ENCODE peak calls at places on chromosomes 1 and 21, in nine cellular contexts. One of them, this sample, is unnamed.

GRCh38 chr1:37393585-37394120 is 80.7 kb upstream of the ZC3H12A start:
- DNase-seq in psoas muscle: no peak
- DNase-seq in GM06990: no peak
- DNase-seq in type B pancreatic cell: no peak
- DNase-seq in nephron progenitor cell: no peak
- DNase-seq in retinal pigment epithelial cell: no peak
- DNase-seq in endothelial cell: no peak
- DNase-seq in left ventricle myocardium inferior: no peak
- DNase-seq in foreskin fibroblast: no peak
- DNase-seq in this sample: no peak

GRCh38 chr1:35825255-35825654 is 17.4 kb downstream of the AGO4 start:
- DNase-seq in left ventricle myocardium inferior: no peak
- DNase-seq in psoas muscle: no peak
- DNase-seq in endothelial cell: no peak
- DNase-seq in type B pancreatic cell: no peak
- DNase-seq in retinal pigment epithelial cell: no peak
- DNase-seq in foreskin fibroblast: no peak
- DNase-seq in nephron progenitor cell: no peak
- DNase-seq in GM06990: no peak
- DNase-seq in this sample: no peak

GRCh38 chr1:200862713-200863415 is 9.9 kb upstream of the GPR25 start:
- DNase-seq in foreskin fibroblast: no peak
- DNase-seq in psoas muscle: no peak
- DNase-seq in GM06990: peak; percentile 37
- DNase-seq in type B pancreatic cell: no peak
- DNase-seq in nephron progenitor cell: no peak
- DNase-seq in left ventricle myocardium inferior: no peak
- DNase-seq in retinal pigment epithelial cell: no peak
- DNase-seq in endothelial cell: no peak
- DNase-seq in this sample: no peak

GRCh38 chr1:17436380-17437174 is 2.9 kb downstream of the RCC2 start:
- DNase-seq in endothelial cell: no peak
- DNase-seq in left ventricle myocardium inferior: no peak
- DNase-seq in type B pancreatic cell: no peak
- DNase-seq in nephron progenitor cell: no peak
- DNase-seq in GM06990: no peak
- DNase-seq in foreskin fibroblast: no peak
- DNase-seq in psoas muscle: no peak
- DNase-seq in retinal pigment epithelial cell: no peak
- DNase-seq in this sample: no peak

GRCh38 chr1:168391759-168392681 is 111.3 kb downstream of the TBX19 start:
- DNase-seq in psoas muscle: no peak
- DNase-seq in retinal pigment epithelial cell: no peak
- DNase-seq in foreskin fibroblast: no peak
- DNase-seq in type B pancreatic cell: no peak
- DNase-seq in left ventricle myocardium inferior: no peak
- DNase-seq in endothelial cell: no peak
- DNase-seq in nephron progenitor cell: no peak
- DNase-seq in GM06990: no peak
- DNase-seq in this sample: no peak

GRCh38 chr1:4307911-4308545 is 346.4 kb upstream of the AJAP1 start:
- DNase-seq in GM06990: no peak
- DNase-seq in psoas muscle: no peak
- DNase-seq in endothelial cell: no peak
- DNase-seq in left ventricle myocardium inferior: no peak
- DNase-seq in foreskin fibroblast: no peak
- DNase-seq in retinal pigment epithelial cell: no peak
- DNase-seq in nephron progenitor cell: no peak
- DNase-seq in type B pancreatic cell: no peak
- DNase-seq in this sample: no peak

GRCh38 chr1:231603598-231604275 is 22.9 kb upstream of the DISC1 start:
- DNase-seq in endothelial cell: peak; percentile 39
- DNase-seq in nephron progenitor cell: peak; percentile 29
- DNase-seq in retinal pigment epithelial cell: no peak
- DNase-seq in left ventricle myocardium inferior: no peak
- DNase-seq in foreskin fibroblast: no peak
- DNase-seq in psoas muscle: no peak
- DNase-seq in GM06990: peak; percentile 28
- DNase-seq in type B pancreatic cell: no peak
- DNase-seq in this sample: peak; percentile 12

GRCh38 chr1:65309317-65310077 is at the start of gene DNAJC6:
- DNase-seq in left ventricle myocardium inferior: peak; percentile 70
- DNase-seq in endothelial cell: peak; percentile 92
- DNase-seq in foreskin fibroblast: peak; percentile 63
- DNase-seq in type B pancreatic cell: peak; percentile 88
- DNase-seq in psoas muscle: peak; percentile 67
- DNase-seq in nephron progenitor cell: peak; percentile 96
- DNase-seq in retinal pigment epithelial cell: peak; percentile 20
- DNase-seq in GM06990: peak; percentile 34
- DNase-seq in this sample: peak; percentile 89

GRCh38 chr1:224170748-224171478 is 12.1 kb upstream of the DEGS1 start:
- DNase-seq in foreskin fibroblast: no peak
- DNase-seq in nephron progenitor cell: no peak
- DNase-seq in left ventricle myocardium inferior: no peak
- DNase-seq in retinal pigment epithelial cell: no peak
- DNase-seq in GM06990: no peak
- DNase-seq in type B pancreatic cell: no peak
- DNase-seq in psoas muscle: no peak
- DNase-seq in endothelial cell: no peak
- DNase-seq in this sample: no peak

GRCh38 chr1:169484683-169485426 is 889 bp downstream of the SLC19A2 start:
- DNase-seq in nephron progenitor cell: no peak
- DNase-seq in foreskin fibroblast: peak; percentile 63
- DNase-seq in left ventricle myocardium inferior: peak; percentile 33
- DNase-seq in GM06990: no peak
- DNase-seq in psoas muscle: peak; percentile 54
- DNase-seq in retinal pigment epithelial cell: peak; percentile 74
- DNase-seq in endothelial cell: no peak
- DNase-seq in type B pancreatic cell: no peak
- DNase-seq in this sample: peak; percentile 13

GRCh38 chr1:17992800-17993199 is 114.8 kb upstream of the IGSF21 start:
- DNase-seq in retinal pigment epithelial cell: no peak
- DNase-seq in nephron progenitor cell: no peak
- DNase-seq in GM06990: no peak
- DNase-seq in psoas muscle: no peak
- DNase-seq in type B pancreatic cell: no peak
- DNase-seq in foreskin fibroblast: no peak
- DNase-seq in endothelial cell: no peak
- DNase-seq in left ventricle myocardium inferior: no peak
- DNase-seq in this sample: no peak

GRCh38 chr21:42385619-42386018 is 10.2 kb downstream of the TMPRSS3 start:
- DNase-seq in left ventricle myocardium inferior: no peak
- DNase-seq in foreskin fibroblast: no peak
- DNase-seq in retinal pigment epithelial cell: no peak
- DNase-seq in GM06990: no peak
- DNase-seq in type B pancreatic cell: no peak
- DNase-seq in nephron progenitor cell: no peak
- DNase-seq in endothelial cell: no peak
- DNase-seq in psoas muscle: no peak
- DNase-seq in this sample: no peak

GRCh38 chr1:84174051-84174556 is 30.0 kb downstream of the PRKACB start:
- DNase-seq in GM06990: no peak
- DNase-seq in nephron progenitor cell: no peak
- DNase-seq in endothelial cell: no peak
- DNase-seq in type B pancreatic cell: no peak
- DNase-seq in psoas muscle: no peak
- DNase-seq in retinal pigment epithelial cell: peak; percentile 41
- DNase-seq in foreskin fibroblast: peak; percentile 12
- DNase-seq in left ventricle myocardium inferior: no peak
- DNase-seq in this sample: no peak

GRCh38 chr1:208917281-208917680 is 666.2 kb upstream of the CAMK1G start:
- DNase-seq in left ventricle myocardium inferior: no peak
- DNase-seq in retinal pigment epithelial cell: no peak
- DNase-seq in psoas muscle: no peak
- DNase-seq in GM06990: no peak
- DNase-seq in nephron progenitor cell: no peak
- DNase-seq in type B pancreatic cell: no peak
- DNase-seq in foreskin fibroblast: no peak
- DNase-seq in endothelial cell: no peak
- DNase-seq in this sample: no peak

GRCh38 chr1:245217853-245218608 is 63.2 kb downstream of the KIF26B start:
- DNase-seq in left ventricle myocardium inferior: no peak
- DNase-seq in psoas muscle: no peak
- DNase-seq in retinal pigment epithelial cell: no peak
- DNase-seq in type B pancreatic cell: no peak
- DNase-seq in foreskin fibroblast: no peak
- DNase-seq in nephron progenitor cell: no peak
- DNase-seq in GM06990: no peak
- DNase-seq in endothelial cell: no peak
- DNase-seq in this sample: no peak

GRCh38 chr1:117634631-117635030 is 28.8 kb downstream of the TENT5C start:
- DNase-seq in retinal pigment epithelial cell: no peak
- DNase-seq in GM06990: no peak
- DNase-seq in foreskin fibroblast: no peak
- DNase-seq in psoas muscle: no peak
- DNase-seq in type B pancreatic cell: no peak
- DNase-seq in left ventricle myocardium inferior: no peak
- DNase-seq in nephron progenitor cell: no peak
- DNase-seq in endothelial cell: no peak
- DNase-seq in this sample: no peak

GRCh38 chr1:243542726-243543415 is 287.0 kb downstream of the SDCCAG8 start:
- DNase-seq in type B pancreatic cell: no peak
- DNase-seq in endothelial cell: no peak
- DNase-seq in left ventricle myocardium inferior: no peak
- DNase-seq in GM06990: no peak
- DNase-seq in foreskin fibroblast: no peak
- DNase-seq in nephron progenitor cell: no peak
- DNase-seq in retinal pigment epithelial cell: no peak
- DNase-seq in psoas muscle: no peak
- DNase-seq in this sample: no peak

GRCh38 chr1:116386042-116386441 is 13.0 kb downstream of the ATP1A1 start:
- DNase-seq in foreskin fibroblast: no peak
- DNase-seq in type B pancreatic cell: no peak
- DNase-seq in retinal pigment epithelial cell: no peak
- DNase-seq in left ventricle myocardium inferior: no peak
- DNase-seq in GM06990: no peak
- DNase-seq in endothelial cell: no peak
- DNase-seq in psoas muscle: no peak
- DNase-seq in nephron progenitor cell: no peak
- DNase-seq in this sample: no peak

GRCh38 chr1:150875197-150876110 is 945 bp downstream of the ARNT start:
- DNase-seq in psoas muscle: no peak
- DNase-seq in nephron progenitor cell: no peak
- DNase-seq in retinal pigment epithelial cell: no peak
- DNase-seq in endothelial cell: no peak
- DNase-seq in foreskin fibroblast: no peak
- DNase-seq in left ventricle myocardium inferior: no peak
- DNase-seq in type B pancreatic cell: no peak
- DNase-seq in GM06990: no peak
- DNase-seq in this sample: no peak

GRCh38 chr1:170410391-170411146 is 121.4 kb upstream of the GORAB start:
- DNase-seq in left ventricle myocardium inferior: no peak
- DNase-seq in foreskin fibroblast: peak; percentile 82
- DNase-seq in endothelial cell: no peak
- DNase-seq in retinal pigment epithelial cell: peak; percentile 60
- DNase-seq in nephron progenitor cell: no peak
- DNase-seq in type B pancreatic cell: no peak
- DNase-seq in GM06990: no peak
- DNase-seq in psoas muscle: no peak
- DNase-seq in this sample: no peak

GRCh38 chr1:11518016-11518670 is 39.2 kb downstream of the DISP3 start:
- DNase-seq in retinal pigment epithelial cell: no peak
- DNase-seq in endothelial cell: no peak
- DNase-seq in left ventricle myocardium inferior: no peak
- DNase-seq in foreskin fibroblast: no peak
- DNase-seq in type B pancreatic cell: no peak
- DNase-seq in nephron progenitor cell: no peak
- DNase-seq in GM06990: no peak
- DNase-seq in psoas muscle: no peak
- DNase-seq in this sample: no peak

GRCh38 chr1:161128591-161129420 is 3.7 kb downstream of the DEDD start:
- DNase-seq in nephron progenitor cell: no peak
- DNase-seq in foreskin fibroblast: no peak
- DNase-seq in retinal pigment epithelial cell: no peak
- DNase-seq in type B pancreatic cell: no peak
- DNase-seq in left ventricle myocardium inferior: no peak
- DNase-seq in GM06990: no peak
- DNase-seq in psoas muscle: no peak
- DNase-seq in endothelial cell: no peak
- DNase-seq in this sample: no peak

GRCh38 chr1:27949027-27949426 is 10.7 kb upstream of the XKR8 start:
- DNase-seq in nephron progenitor cell: no peak
- DNase-seq in foreskin fibroblast: no peak
- DNase-seq in type B pancreatic cell: no peak
- DNase-seq in retinal pigment epithelial cell: no peak
- DNase-seq in endothelial cell: no peak
- DNase-seq in left ventricle myocardium inferior: no peak
- DNase-seq in psoas muscle: no peak
- DNase-seq in GM06990: no peak
- DNase-seq in this sample: no peak
- TF ChIP-seq CTCF in nephron progenitor cell: no peak
- TF ChIP-seq CTCF in foreskin fibroblast: no peak
- TF ChIP-seq CTCF in type B pancreatic cell: no peak
- TF ChIP-seq CTCF in retinal pigment epithelial cell: no peak
- TF ChIP-seq CTCF in endothelial cell: no peak
- TF ChIP-seq CTCF in left ventricle myocardium inferior: no peak
- TF ChIP-seq CTCF in psoas muscle: no peak
- TF ChIP-seq CTCF in GM06990: no peak
- TF ChIP-seq CTCF in this sample: no peak

GRCh38 chr1:33152685-33153432 is 29.0 kb downstream of the TRIM62 start:
- DNase-seq in endothelial cell: no peak
- DNase-seq in left ventricle myocardium inferior: peak; percentile 91
- DNase-seq in nephron progenitor cell: peak; percentile 53
- DNase-seq in psoas muscle: peak; percentile 76
- DNase-seq in type B pancreatic cell: no peak
- DNase-seq in GM06990: no peak
- DNase-seq in foreskin fibroblast: no peak
- DNase-seq in retinal pigment epithelial cell: no peak
- DNase-seq in this sample: no peak
- TF ChIP-seq CTCF in endothelial cell: no peak
- TF ChIP-seq CTCF in left ventricle myocardium inferior: no peak
- TF ChIP-seq CTCF in nephron progenitor cell: no peak
- TF ChIP-seq CTCF in psoas muscle: no peak
- TF ChIP-seq CTCF in type B pancreatic cell: no peak
- TF ChIP-seq CTCF in GM06990: no peak
- TF ChIP-seq CTCF in foreskin fibroblast: no peak
- TF ChIP-seq CTCF in retinal pigment epithelial cell: no peak
- TF ChIP-seq CTCF in this sample: no peak

DNA sequence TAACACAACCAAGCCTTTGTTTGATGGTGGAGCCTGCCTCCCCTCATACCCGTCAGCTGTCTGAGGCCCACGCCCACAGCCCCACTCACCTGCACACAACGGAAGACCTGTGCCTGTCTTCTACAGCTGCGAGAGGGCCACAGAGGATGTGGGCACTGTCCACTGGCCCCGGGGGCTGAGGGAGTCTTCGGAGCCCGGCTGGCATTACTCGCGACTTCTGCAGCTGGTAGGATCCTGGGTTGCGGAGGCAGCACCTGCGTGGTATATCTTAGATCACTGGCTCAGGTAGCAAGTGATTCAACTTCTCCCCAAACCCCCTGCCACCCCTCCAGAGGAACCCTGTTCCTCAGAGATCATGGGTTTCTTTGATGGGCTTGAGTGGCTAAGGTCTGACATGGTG is 109.9 kb downstream of the EDEM3 start:
- DNase-seq in GM06990: no peak
- DNase-seq in endothelial cell: no peak
- DNase-seq in psoas muscle: no peak
- DNase-seq in foreskin fibroblast: no peak
- DNase-seq in left ventricle myocardium inferior: no peak
- DNase-seq in type B pancreatic cell: no peak
- DNase-seq in retinal pigment epithelial cell: no peak
- DNase-seq in nephron progenitor cell: no peak
- DNase-seq in this sample: no peak
- TF ChIP-seq CTCF in GM06990: no peak
- TF ChIP-seq CTCF in endothelial cell: no peak
- TF ChIP-seq CTCF in psoas muscle: no peak
- TF ChIP-seq CTCF in foreskin fibroblast: no peak
- TF ChIP-seq CTCF in left ventricle myocardium inferior: no peak
- TF ChIP-seq CTCF in type B pancreatic cell: no peak
- TF ChIP-seq CTCF in retinal pigment epithelial cell: no peak
- TF ChIP-seq CTCF in nephron progenitor cell: no peak
- TF ChIP-seq CTCF in this sample: no peak

GRCh38 chr21:21434944-21435343 is 436.7 kb downstream of the NCAM2 start:
- DNase-seq in psoas muscle: no peak
- DNase-seq in left ventricle myocardium inferior: no peak
- DNase-seq in retinal pigment epithelial cell: no peak
- DNase-seq in type B pancreatic cell: no peak
- DNase-seq in nephron progenitor cell: no peak
- DNase-seq in GM06990: no peak
- DNase-seq in foreskin fibroblast: no peak
- DNase-seq in endothelial cell: no peak
- DNase-seq in this sample: no peak
- TF ChIP-seq CTCF in psoas muscle: no peak
- TF ChIP-seq CTCF in left ventricle myocardium inferior: no peak
- TF ChIP-seq CTCF in retinal pigment epithelial cell: no peak
- TF ChIP-seq CTCF in type B pancreatic cell: no peak
- TF ChIP-seq CTCF in nephron progenitor cell: no peak
- TF ChIP-seq CTCF in GM06990: no peak
- TF ChIP-seq CTCF in foreskin fibroblast: no peak
- TF ChIP-seq CTCF in endothelial cell: no peak
- TF ChIP-seq CTCF in this sample: no peak

This sample was measured in progenitor cell of endocrine pancreas.